ENCODE peak calls at places on chromosomes 11 and 22, in nine cellular contexts. One of them, this sample, is unnamed.

GRCh38 chr11:35045219-35045819 is 93.7 kb upstream of the CD44 start:
- DNase-seq in HFFc6: no peak
- DNase-seq in adrenal gland: no peak
- DNase-seq in fibroblast of lung: no peak
- DNase-seq in lower leg skin: no peak
- DNase-seq in activated CD8-positive, alpha-beta T cell treated with anti-CD3 and anti-CD28 coated beads for 36 hours: peak; percentile 78
- DNase-seq in neural progenitor cell: no peak
- DNase-seq in coronary artery: no peak
- DNase-seq in astrocyte of the cerebellum: no peak
- DNase-seq in this sample: no peak

GRCh38 chr22:31932863-31933262 is 11.5 kb upstream of the YWHAH start:
- DNase-seq in HFFc6: no peak
- DNase-seq in adrenal gland: no peak
- DNase-seq in fibroblast of lung: no peak
- DNase-seq in lower leg skin: no peak
- DNase-seq in activated CD8-positive, alpha-beta T cell treated with anti-CD3 and anti-CD28 coated beads for 36 hours: no peak
- DNase-seq in neural progenitor cell: no peak
- DNase-seq in coronary artery: no peak
- DNase-seq in astrocyte of the cerebellum: no peak
- DNase-seq in this sample: no peak

GRCh38 chr11:38345286-38345685 is 1747.2 kb upstream of the RAG2 start:
- DNase-seq in HFFc6: no peak
- DNase-seq in adrenal gland: no peak
- DNase-seq in fibroblast of lung: peak; percentile 67
- DNase-seq in lower leg skin: no peak
- DNase-seq in activated CD8-positive, alpha-beta T cell treated with anti-CD3 and anti-CD28 coated beads for 36 hours: no peak
- DNase-seq in neural progenitor cell: no peak
- DNase-seq in coronary artery: no peak
- DNase-seq in astrocyte of the cerebellum: no peak
- DNase-seq in this sample: no peak

GRCh38 chr11:47225552-47226137 is 10.9 kb downstream of the DDB2 start:
- DNase-seq in HFFc6: no peak
- DNase-seq in adrenal gland: no peak
- DNase-seq in fibroblast of lung: no peak
- DNase-seq in lower leg skin: no peak
- DNase-seq in activated CD8-positive, alpha-beta T cell treated with anti-CD3 and anti-CD28 coated beads for 36 hours: peak; percentile 54
- DNase-seq in neural progenitor cell: no peak
- DNase-seq in coronary artery: no peak
- DNase-seq in astrocyte of the cerebellum: no peak
- DNase-seq in this sample: no peak

GRCh38 chr22:46084376-46084775 is 66.0 kb upstream of the PPARA start:
- DNase-seq in HFFc6: no peak
- DNase-seq in adrenal gland: no peak
- DNase-seq in fibroblast of lung: no peak
- DNase-seq in lower leg skin: peak; percentile 81
- DNase-seq in activated CD8-positive, alpha-beta T cell treated with anti-CD3 and anti-CD28 coated beads for 36 hours: no peak
- DNase-seq in neural progenitor cell: no peak
- DNase-seq in coronary artery: peak; percentile 77
- DNase-seq in astrocyte of the cerebellum: no peak
- DNase-seq in this sample: no peak

GRCh38 chr11:83257638-83258229 is 28.4 kb downstream of the CCDC90B start:
- DNase-seq in HFFc6: peak; percentile 77
- DNase-seq in adrenal gland: peak; percentile 74
- DNase-seq in fibroblast of lung: peak; percentile 91
- DNase-seq in lower leg skin: no peak
- DNase-seq in activated CD8-positive, alpha-beta T cell treated with anti-CD3 and anti-CD28 coated beads for 36 hours: no peak
- DNase-seq in neural progenitor cell: no peak
- DNase-seq in coronary artery: no peak
- DNase-seq in astrocyte of the cerebellum: peak; percentile 46
- DNase-seq in this sample: no peak

GRCh38 chr11:134356656-134357544 is 25.1 kb downstream of the GLB1L2 start:
- DNase-seq in HFFc6: no peak
- DNase-seq in adrenal gland: no peak
- DNase-seq in fibroblast of lung: no peak
- DNase-seq in lower leg skin: peak; percentile 67
- DNase-seq in activated CD8-positive, alpha-beta T cell treated with anti-CD3 and anti-CD28 coated beads for 36 hours: no peak
- DNase-seq in neural progenitor cell: no peak
- DNase-seq in coronary artery: no peak
- DNase-seq in astrocyte of the cerebellum: no peak
- DNase-seq in this sample: no peak

GRCh38 chr11:78256962-78257361 is 68.2 kb downstream of the USP35 start:
- DNase-seq in HFFc6: peak; percentile 62
- DNase-seq in adrenal gland: peak; percentile 94
- DNase-seq in fibroblast of lung: peak; percentile 93
- DNase-seq in lower leg skin: peak; percentile 94
- DNase-seq in activated CD8-positive, alpha-beta T cell treated with anti-CD3 and anti-CD28 coated beads for 36 hours: no peak
- DNase-seq in neural progenitor cell: no peak
- DNase-seq in coronary artery: peak; percentile 89
- DNase-seq in astrocyte of the cerebellum: peak; percentile 35
- DNase-seq in this sample: peak; percentile 91

GRCh38 chr11:6323291-6323905 is 3.1 kb upstream of the CAVIN3 start:
- DNase-seq in HFFc6: no peak
- DNase-seq in adrenal gland: no peak
- DNase-seq in fibroblast of lung: no peak
- DNase-seq in lower leg skin: no peak
- DNase-seq in activated CD8-positive, alpha-beta T cell treated with anti-CD3 and anti-CD28 coated beads for 36 hours: no peak
- DNase-seq in neural progenitor cell: no peak
- DNase-seq in coronary artery: no peak
- DNase-seq in astrocyte of the cerebellum: no peak
- DNase-seq in this sample: no peak

GRCh38 chr11:65311197-65311631 is 3.5 kb upstream of the CDC42EP2 start:
- DNase-seq in HFFc6: peak; percentile 40
- DNase-seq in adrenal gland: no peak
- DNase-seq in fibroblast of lung: no peak
- DNase-seq in lower leg skin: no peak
- DNase-seq in activated CD8-positive, alpha-beta T cell treated with anti-CD3 and anti-CD28 coated beads for 36 hours: no peak
- DNase-seq in neural progenitor cell: peak; percentile 69
- DNase-seq in coronary artery: no peak
- DNase-seq in astrocyte of the cerebellum: no peak
- DNase-seq in this sample: no peak

GRCh38 chr22:23036684-23037428 is 33.5 kb upstream of the GNAZ start:
- DNase-seq in HFFc6: peak; percentile 64
- DNase-seq in adrenal gland: peak; percentile 70
- DNase-seq in fibroblast of lung: peak; percentile 9
- DNase-seq in lower leg skin: no peak
- DNase-seq in activated CD8-positive, alpha-beta T cell treated with anti-CD3 and anti-CD28 coated beads for 36 hours: peak; percentile 23
- DNase-seq in neural progenitor cell: no peak
- DNase-seq in coronary artery: no peak
- DNase-seq in astrocyte of the cerebellum: no peak
- DNase-seq in this sample: peak; percentile 66

GRCh38 chr22:26321469-26321913 is 107.6 kb upstream of the ASPHD2 start:
- DNase-seq in HFFc6: peak; percentile 86
- DNase-seq in adrenal gland: no peak
- DNase-seq in fibroblast of lung: peak; percentile 87
- DNase-seq in lower leg skin: peak; percentile 42
- DNase-seq in activated CD8-positive, alpha-beta T cell treated with anti-CD3 and anti-CD28 coated beads for 36 hours: no peak
- DNase-seq in neural progenitor cell: no peak
- DNase-seq in coronary artery: no peak
- DNase-seq in astrocyte of the cerebellum: no peak
- DNase-seq in this sample: no peak

GRCh38 chr22:37213218-37213855 is 1.1 kb upstream of the SSTR3 start:
- DNase-seq in HFFc6: no peak
- DNase-seq in adrenal gland: no peak
- DNase-seq in fibroblast of lung: no peak
- DNase-seq in lower leg skin: no peak
- DNase-seq in activated CD8-positive, alpha-beta T cell treated with anti-CD3 and anti-CD28 coated beads for 36 hours: peak; percentile 1
- DNase-seq in neural progenitor cell: no peak
- DNase-seq in coronary artery: no peak
- DNase-seq in astrocyte of the cerebellum: no peak
- DNase-seq in this sample: no peak

GRCh38 chr11:120057028-120057330 is 80.9 kb downstream of the TRIM29 start:
- DNase-seq in HFFc6: no peak
- DNase-seq in adrenal gland: no peak
- DNase-seq in fibroblast of lung: no peak
- DNase-seq in lower leg skin: peak; percentile 58
- DNase-seq in activated CD8-positive, alpha-beta T cell treated with anti-CD3 and anti-CD28 coated beads for 36 hours: no peak
- DNase-seq in neural progenitor cell: no peak
- DNase-seq in coronary artery: no peak
- DNase-seq in astrocyte of the cerebellum: no peak
- DNase-seq in this sample: peak; percentile 87

GRCh38 chr22:35761037-35761436 is 43.4 kb downstream of the APOL5 start:
- DNase-seq in HFFc6: no peak
- DNase-seq in adrenal gland: no peak
- DNase-seq in fibroblast of lung: no peak
- DNase-seq in lower leg skin: no peak
- DNase-seq in activated CD8-positive, alpha-beta T cell treated with anti-CD3 and anti-CD28 coated beads for 36 hours: peak; percentile 5
- DNase-seq in neural progenitor cell: no peak
- DNase-seq in coronary artery: no peak
- DNase-seq in astrocyte of the cerebellum: no peak
- DNase-seq in this sample: no peak
- TF ChIP-seq CTCF in HFFc6: peak; percentile 42
- TF ChIP-seq CTCF in adrenal gland: no peak
- TF ChIP-seq CTCF in fibroblast of lung: peak; percentile 38
- TF ChIP-seq CTCF in lower leg skin: no peak
- TF ChIP-seq CTCF in activated CD8-positive, alpha-beta T cell treated with anti-CD3 and anti-CD28 coated beads for 36 hours: peak; percentile 20
- TF ChIP-seq CTCF in neural progenitor cell: peak; percentile 47
- TF ChIP-seq CTCF in coronary artery: no peak
- TF ChIP-seq CTCF in astrocyte of the cerebellum: peak; percentile 52
- TF ChIP-seq CTCF in this sample: no peak

GRCh38 chr11:103547009-103547408 is 437.8 kb downstream of the DYNC2H1 start:
- DNase-seq in HFFc6: no peak
- DNase-seq in adrenal gland: no peak
- DNase-seq in fibroblast of lung: no peak
- DNase-seq in lower leg skin: no peak
- DNase-seq in activated CD8-positive, alpha-beta T cell treated with anti-CD3 and anti-CD28 coated beads for 36 hours: no peak
- DNase-seq in neural progenitor cell: no peak
- DNase-seq in coronary artery: no peak
- DNase-seq in astrocyte of the cerebellum: no peak
- DNase-seq in this sample: no peak
- TF ChIP-seq CTCF in HFFc6: no peak
- TF ChIP-seq CTCF in adrenal gland: no peak
- TF ChIP-seq CTCF in fibroblast of lung: no peak
- TF ChIP-seq CTCF in lower leg skin: no peak
- TF ChIP-seq CTCF in activated CD8-positive, alpha-beta T cell treated with anti-CD3 and anti-CD28 coated beads for 36 hours: no peak
- TF ChIP-seq CTCF in neural progenitor cell: no peak
- TF ChIP-seq CTCF in coronary artery: no peak
- TF ChIP-seq CTCF in astrocyte of the cerebellum: no peak
- TF ChIP-seq CTCF in this sample: no peak

GRCh38 chr11:100010393-100010792 is 676.7 kb upstream of the ARHGAP42 start:
- DNase-seq in HFFc6: no peak
- DNase-seq in adrenal gland: no peak
- DNase-seq in fibroblast of lung: no peak
- DNase-seq in lower leg skin: no peak
- DNase-seq in activated CD8-positive, alpha-beta T cell treated with anti-CD3 and anti-CD28 coated beads for 36 hours: no peak
- DNase-seq in neural progenitor cell: no peak
- DNase-seq in coronary artery: no peak
- DNase-seq in astrocyte of the cerebellum: no peak
- DNase-seq in this sample: no peak
- TF ChIP-seq CTCF in HFFc6: no peak
- TF ChIP-seq CTCF in adrenal gland: no peak
- TF ChIP-seq CTCF in fibroblast of lung: no peak
- TF ChIP-seq CTCF in lower leg skin: no peak
- TF ChIP-seq CTCF in activated CD8-positive, alpha-beta T cell treated with anti-CD3 and anti-CD28 coated beads for 36 hours: no peak
- TF ChIP-seq CTCF in neural progenitor cell: peak; percentile 34
- TF ChIP-seq CTCF in coronary artery: no peak
- TF ChIP-seq CTCF in astrocyte of the cerebellum: no peak
- TF ChIP-seq CTCF in this sample: no peak

DNA sequence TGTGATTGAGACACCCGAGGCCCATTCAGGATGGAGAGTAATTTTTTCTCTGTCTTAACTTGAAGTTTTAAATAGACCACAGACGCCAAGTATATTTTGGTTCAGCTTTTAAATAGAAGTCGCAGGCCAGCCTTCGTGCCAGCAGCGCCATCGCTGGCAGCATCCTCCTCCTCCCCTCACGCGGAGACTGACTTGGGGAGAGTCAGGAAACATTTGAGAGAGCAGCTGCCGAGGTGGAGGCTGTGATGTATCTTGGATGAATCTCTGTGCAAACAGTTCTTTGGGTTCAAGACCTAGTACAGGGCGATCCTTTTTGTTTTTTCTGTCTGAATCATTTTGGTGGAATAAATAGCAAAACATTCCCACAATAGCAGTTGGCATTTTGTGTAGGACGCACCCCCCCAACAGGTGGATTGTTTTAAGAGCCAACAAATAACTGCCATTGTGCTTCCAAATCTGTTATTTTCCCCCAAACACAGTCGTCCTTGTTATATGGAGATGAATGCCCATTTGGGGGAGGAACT is 920 bp upstream of the DMC1 start:
- DNase-seq in HFFc6: peak; percentile 25
- DNase-seq in adrenal gland: peak; percentile 40
- DNase-seq in fibroblast of lung: peak; percentile 38
- DNase-seq in lower leg skin: peak; percentile 89
- DNase-seq in activated CD8-positive, alpha-beta T cell treated with anti-CD3 and anti-CD28 coated beads for 36 hours: peak; percentile 60
- DNase-seq in neural progenitor cell: peak; percentile 70
- DNase-seq in coronary artery: peak; percentile 81
- DNase-seq in astrocyte of the cerebellum: no peak
- DNase-seq in this sample: no peak
- TF ChIP-seq CTCF in HFFc6: no peak
- TF ChIP-seq CTCF in adrenal gland: no peak
- TF ChIP-seq CTCF in fibroblast of lung: peak; percentile 18
- TF ChIP-seq CTCF in lower leg skin: no peak
- TF ChIP-seq CTCF in activated CD8-positive, alpha-beta T cell treated with anti-CD3 and anti-CD28 coated beads for 36 hours: no peak
- TF ChIP-seq CTCF in neural progenitor cell: peak; percentile 29
- TF ChIP-seq CTCF in coronary artery: no peak
- TF ChIP-seq CTCF in astrocyte of the cerebellum: no peak
- TF ChIP-seq CTCF in this sample: peak; percentile 2

DNA sequence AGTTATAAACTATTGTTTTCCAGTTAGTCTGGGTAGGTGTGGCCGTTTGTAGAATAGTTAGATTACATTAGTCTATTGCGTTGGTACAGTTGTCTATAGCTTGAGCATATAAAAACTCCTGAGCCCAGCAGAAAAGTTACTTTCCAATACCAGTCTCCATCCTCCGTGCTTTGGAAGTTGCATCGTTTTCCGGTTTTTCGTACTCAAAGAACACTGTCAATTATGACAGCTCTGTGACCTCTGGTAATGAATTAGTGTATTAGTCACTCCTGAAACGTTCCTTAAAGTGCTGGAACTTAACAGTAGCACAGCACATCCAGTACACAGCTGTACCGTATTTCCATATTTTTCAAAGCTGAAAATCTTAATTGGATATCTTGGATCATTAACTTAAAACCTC is 808 bp upstream of the MSANTD2 start:
- DNase-seq in HFFc6: peak; percentile 38
- DNase-seq in adrenal gland: no peak
- DNase-seq in fibroblast of lung: peak; percentile 59
- DNase-seq in lower leg skin: no peak
- DNase-seq in activated CD8-positive, alpha-beta T cell treated with anti-CD3 and anti-CD28 coated beads for 36 hours: peak; percentile 8
- DNase-seq in neural progenitor cell: no peak
- DNase-seq in coronary artery: no peak
- DNase-seq in astrocyte of the cerebellum: peak; percentile 6
- DNase-seq in this sample: no peak
- TF ChIP-seq CTCF in HFFc6: no peak
- TF ChIP-seq CTCF in adrenal gland: no peak
- TF ChIP-seq CTCF in fibroblast of lung: no peak
- TF ChIP-seq CTCF in lower leg skin: no peak
- TF ChIP-seq CTCF in activated CD8-positive, alpha-beta T cell treated with anti-CD3 and anti-CD28 coated beads for 36 hours: no peak
- TF ChIP-seq CTCF in neural progenitor cell: no peak
- TF ChIP-seq CTCF in coronary artery: no peak
- TF ChIP-seq CTCF in astrocyte of the cerebellum: no peak
- TF ChIP-seq CTCF in this sample: no peak

DNA sequence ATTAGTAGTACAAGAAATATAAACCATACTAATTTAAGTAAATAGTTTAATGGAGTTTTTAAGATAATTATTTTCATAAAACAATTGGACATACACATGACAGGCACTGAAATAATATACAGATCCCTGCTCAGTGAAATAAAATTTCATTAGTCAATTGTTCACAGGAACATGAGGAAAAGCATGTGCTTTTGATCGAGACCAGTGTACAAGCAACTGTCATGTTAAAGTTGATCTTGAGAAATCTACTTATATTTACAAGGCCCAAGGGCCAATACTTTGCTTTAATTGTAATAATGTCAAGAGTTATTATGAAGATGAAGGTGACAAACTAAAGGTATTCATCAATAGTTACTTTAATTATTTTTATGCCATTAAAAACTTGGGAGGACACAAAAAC is 792.7 kb upstream of the LUZP2 start:
- DNase-seq in HFFc6: no peak
- DNase-seq in adrenal gland: no peak
- DNase-seq in fibroblast of lung: no peak
- DNase-seq in lower leg skin: no peak
- DNase-seq in activated CD8-positive, alpha-beta T cell treated with anti-CD3 and anti-CD28 coated beads for 36 hours: no peak
- DNase-seq in neural progenitor cell: no peak
- DNase-seq in coronary artery: no peak
- DNase-seq in astrocyte of the cerebellum: no peak
- DNase-seq in this sample: no peak
- TF ChIP-seq CTCF in HFFc6: no peak
- TF ChIP-seq CTCF in adrenal gland: no peak
- TF ChIP-seq CTCF in fibroblast of lung: no peak
- TF ChIP-seq CTCF in lower leg skin: no peak
- TF ChIP-seq CTCF in activated CD8-positive, alpha-beta T cell treated with anti-CD3 and anti-CD28 coated beads for 36 hours: no peak
- TF ChIP-seq CTCF in neural progenitor cell: no peak
- TF ChIP-seq CTCF in coronary artery: no peak
- TF ChIP-seq CTCF in astrocyte of the cerebellum: no peak
- TF ChIP-seq CTCF in this sample: no peak